ENCODE peak calls at places on chromosomes 5 and 9, in five cellular contexts. W is activated CD4-positive, alpha-beta memory T cell treated with anti-CD3 and anti-CD28 coated beads, Interleukin-2, amount 10 ng/mL, durations not matched to agents 7 days and 5 days; E is pons; Z is caudate nucleus; Q is stimulated activated CD4-positive, alpha-beta T cell treated with anti-CD3 and anti-CD28 coated beads, Interleukin-15, amount 100 ng/mL, for 1 hour. U is an unnamed sample.

GRCh38 chr5:108373426-108373825 is 8.5 kb downstream of the FBXL17 start:
- DNase-seq in W (no peak), E (no peak), Z (no peak), Q (no peak), U (no peak)

GRCh38 chr5:59042683-59043082 is 459.8 kb downstream of the RAB3C start:
- DNase-seq in W (no peak), E (no peak), Z (no peak), Q (no peak), U (no peak)

GRCh38 chr5:33931136-33931535 is 5.0 kb upstream of the RXFP3 start:
- DNase-seq in W (no peak), E (no peak), Z (no peak), Q (no peak), U (no peak)

GRCh38 chr9:34046784-34047379 is 1.8 kb downstream of the UBAP2 start:
- DNase-seq in W (no peak), E (no peak), Z (no peak), Q (no peak), U (no peak)

GRCh38 chr5:76986828-76987526 is 34.1 kb downstream of the CRHBP start:
- DNase-seq in W (no peak), E (no peak), Z (no peak), Q (no peak), U (no peak)

GRCh38 chr5:53858700-53859456 is 298.4 kb downstream of the NDUFS4 start:
- DNase-seq in W (no peak), E (no peak), Z (no peak), Q (no peak), U (no peak)

GRCh38 chr5:143796110-143796509 is 15.9 kb upstream of the HMHB1 start:
- DNase-seq in W (no peak), E (peak; percentile 54), Z (no peak), Q (no peak), U (no peak)

GRCh38 chr9:114452219-114453169 is 52.8 kb downstream of the WHRN start:
- DNase-seq in W (no peak), E (no peak), Z (no peak), Q (no peak), U (no peak)

GRCh38 chr5:147906326-147907095 is at the start of gene C5orf46:
- DNase-seq in W (no peak), E (no peak), Z (no peak), Q (no peak), U (no peak)

GRCh38 chr9:93200989-93201339 is 17.0 kb downstream of the WNK2 start:
- DNase-seq in W (no peak), E (no peak), Z (no peak), Q (no peak), U (no peak)

GRCh38 chr9:134641989-134642384 is 384 bp downstream of the COL5A1 start:
- DNase-seq in W (no peak), E (no peak), Z (no peak), Q (no peak), U (no peak)

GRCh38 chr9:128242124-128242523 is 33.7 kb downstream of the GOLGA2 start:
- DNase-seq in W (no peak), E (no peak), Z (no peak), Q (no peak), U (no peak)

GRCh38 chr5:113371788-113372196 is 63.0 kb downstream of the TSSK1B start:
- DNase-seq in W (no peak), E (peak; percentile 87), Z (no peak), Q (no peak), U (peak; percentile 22)

GRCh38 chr5:134873494-134873893 is 677 bp upstream of the TXNDC15 start:
- DNase-seq in W (peak; percentile 21), E (no peak), Z (no peak), Q (no peak), U (peak; percentile 57)

GRCh38 chr5:74810915-74811314 is 43.9 kb downstream of the NSA2 start:
- DNase-seq in W (no peak), E (no peak), Z (no peak), Q (no peak), U (no peak)

GRCh38 chr5:153777681-153778080 is 261.0 kb downstream of the FAM114A2 start:
- DNase-seq in W (no peak), E (no peak), Z (no peak), Q (no peak), U (peak; percentile 55)

GRCh38 chr9:85248514-85249312 is 493.0 kb downstream of the AGTPBP1 start:
- DNase-seq in W (no peak), E (no peak), Z (no peak), Q (no peak), U (no peak)

GRCh38 chr5:7589800-7590199 is 193.9 kb downstream of the ADCY2 start:
- DNase-seq in W (no peak), E (no peak), Z (no peak), Q (no peak), U (no peak)

GRCh38 chr9:1002678-1003077 is 26.2 kb downstream of the DMRT3 start:
- DNase-seq in W (no peak), E (no peak), Z (no peak), Q (no peak), U (no peak)

GRCh38 chr5:173412566-173412965 is 84.4 kb upstream of the STC2 start:
- DNase-seq in W (no peak), E (no peak), Z (no peak), Q (no peak), U (no peak)

GRCh38 chr5:98769256-98770157 is 4.0 kb upstream of the RGMB start:
- DNase-seq in W (peak; percentile 34), E (peak; percentile 61), Z (peak; percentile 32), Q (no peak), U (no peak)

GRCh38 chr5:53948598-53948997 is 361.8 kb downstream of the ARL15 start:
- DNase-seq in W (no peak), E (no peak), Z (no peak), Q (no peak), U (no peak)

GRCh38 chr9:4490705-4491620 is 695 bp downstream of the SLC1A1 start:
- DNase-seq in W (no peak), E (no peak), Z (peak; percentile 6), Q (no peak), U (no peak)

GRCh38 chr5:101292199-101292598 is 389.1 kb upstream of the ST8SIA4 start:
- DNase-seq in W (no peak), E (no peak), Z (no peak), Q (no peak), U (no peak)

GRCh38 chr9:73215249-73215648 is 63.6 kb downstream of the ANXA1 start:
- DNase-seq in W (no peak), E (no peak), Z (no peak), Q (no peak), U (no peak)

U was measured in putamen.